ENCODE peak calls at places on chromosomes 1 and 21, in nine cellular contexts. One of them, this sample, is unnamed.

GRCh38 chr1:206631085-206631509 is 4.2 kb upstream of the DYRK3 start:
- DNase-seq in AG04450: peak
- DNase-seq in RWPE1: peak
- DNase-seq in PC-3: peak
- DNase-seq in epithelial cell of prostate: no peak
- DNase-seq in adrenal gland: peak
- DNase-seq in cardiac muscle cell: peak
- DNase-seq in K562: peak
- DNase-seq in iPS DF 6.9: peak
- DNase-seq in this sample: no peak

GRCh38 chr1:1604374-1605033 is 4.6 kb upstream of the FNDC10 start:
- DNase-seq in iPS DF 6.9: no peak
- DNase-seq in RWPE1: no peak
- DNase-seq in cardiac muscle cell: no peak
- DNase-seq in epithelial cell of prostate: no peak
- DNase-seq in PC-3: no peak
- DNase-seq in K562: no peak
- DNase-seq in adrenal gland: no peak
- DNase-seq in AG04450: no peak
- DNase-seq in this sample: no peak

GRCh38 chr1:8094481-8095241 is 68.6 kb upstream of the ERRFI1 start:
- DNase-seq in cardiac muscle cell: peak
- DNase-seq in AG04450: no peak
- DNase-seq in PC-3: peak
- DNase-seq in iPS DF 6.9: no peak
- DNase-seq in adrenal gland: no peak
- DNase-seq in K562: no peak
- DNase-seq in epithelial cell of prostate: peak
- DNase-seq in RWPE1: peak
- DNase-seq in this sample: no peak

GRCh38 chr1:55352801-55353180 is 137.6 kb upstream of the USP24 start:
- DNase-seq in K562: no peak
- DNase-seq in iPS DF 6.9: no peak
- DNase-seq in AG04450: no peak
- DNase-seq in PC-3: no peak
- DNase-seq in cardiac muscle cell: no peak
- DNase-seq in epithelial cell of prostate: no peak
- DNase-seq in adrenal gland: no peak
- DNase-seq in RWPE1: no peak
- DNase-seq in this sample: no peak

GRCh38 chr1:206655471-206655882 is 20.1 kb downstream of the DYRK3 start:
- DNase-seq in AG04450: no peak
- DNase-seq in RWPE1: no peak
- DNase-seq in K562: no peak
- DNase-seq in iPS DF 6.9: no peak
- DNase-seq in cardiac muscle cell: peak
- DNase-seq in adrenal gland: no peak
- DNase-seq in epithelial cell of prostate: no peak
- DNase-seq in PC-3: no peak
- DNase-seq in this sample: no peak

GRCh38 chr1:199123615-199124014 is 484.8 kb downstream of the PTPRC start:
- DNase-seq in iPS DF 6.9: no peak
- DNase-seq in AG04450: peak
- DNase-seq in epithelial cell of prostate: peak
- DNase-seq in PC-3: peak
- DNase-seq in adrenal gland: no peak
- DNase-seq in cardiac muscle cell: peak
- DNase-seq in K562: no peak
- DNase-seq in RWPE1: no peak
- DNase-seq in this sample: no peak

GRCh38 chr21:35282944-35283343 is 233.8 kb upstream of the RUNX1 start:
- DNase-seq in adrenal gland: no peak
- DNase-seq in K562: peak
- DNase-seq in RWPE1: no peak
- DNase-seq in epithelial cell of prostate: no peak
- DNase-seq in AG04450: no peak
- DNase-seq in PC-3: no peak
- DNase-seq in iPS DF 6.9: no peak
- DNase-seq in cardiac muscle cell: no peak
- DNase-seq in this sample: no peak

GRCh38 chr1:231019711-231020110 is 20.3 kb downstream of the FAM89A start:
- DNase-seq in epithelial cell of prostate: no peak
- DNase-seq in iPS DF 6.9: no peak
- DNase-seq in AG04450: no peak
- DNase-seq in cardiac muscle cell: no peak
- DNase-seq in K562: no peak
- DNase-seq in adrenal gland: no peak
- DNase-seq in PC-3: no peak
- DNase-seq in RWPE1: no peak
- DNase-seq in this sample: no peak

GRCh38 chr1:30589083-30589482 is 134.3 kb downstream of the MATN1 start:
- DNase-seq in cardiac muscle cell: no peak
- DNase-seq in RWPE1: no peak
- DNase-seq in epithelial cell of prostate: no peak
- DNase-seq in PC-3: no peak
- DNase-seq in AG04450: no peak
- DNase-seq in adrenal gland: no peak
- DNase-seq in iPS DF 6.9: no peak
- DNase-seq in K562: no peak
- DNase-seq in this sample: no peak

GRCh38 chr1:161019767-161020572 is 982 bp downstream of the F11R start:
- DNase-seq in cardiac muscle cell: peak
- DNase-seq in iPS DF 6.9: no peak
- DNase-seq in K562: peak
- DNase-seq in RWPE1: peak
- DNase-seq in adrenal gland: no peak
- DNase-seq in epithelial cell of prostate: peak
- DNase-seq in AG04450: no peak
- DNase-seq in PC-3: peak
- DNase-seq in this sample: no peak

GRCh38 chr1:33349081-33349759 is 28.3 kb upstream of the A3GALT2 start:
- DNase-seq in cardiac muscle cell: peak
- DNase-seq in K562: peak
- DNase-seq in epithelial cell of prostate: no peak
- DNase-seq in AG04450: no peak
- DNase-seq in PC-3: peak
- DNase-seq in iPS DF 6.9: no peak
- DNase-seq in RWPE1: no peak
- DNase-seq in adrenal gland: peak
- DNase-seq in this sample: peak

GRCh38 chr1:60428161-60428560 is 354.6 kb upstream of the C1orf87 start:
- DNase-seq in RWPE1: no peak
- DNase-seq in iPS DF 6.9: no peak
- DNase-seq in cardiac muscle cell: peak
- DNase-seq in epithelial cell of prostate: no peak
- DNase-seq in PC-3: no peak
- DNase-seq in K562: no peak
- DNase-seq in adrenal gland: no peak
- DNase-seq in AG04450: no peak
- DNase-seq in this sample: no peak

GRCh38 chr1:43451157-43451591 is 2.6 kb downstream of the HYI start:
- DNase-seq in K562: no peak
- DNase-seq in adrenal gland: peak
- DNase-seq in iPS DF 6.9: no peak
- DNase-seq in RWPE1: no peak
- DNase-seq in cardiac muscle cell: no peak
- DNase-seq in epithelial cell of prostate: no peak
- DNase-seq in AG04450: no peak
- DNase-seq in PC-3: no peak
- DNase-seq in this sample: no peak

GRCh38 chr1:167683641-167684502 is 37.9 kb upstream of the MPZL1 start:
- DNase-seq in iPS DF 6.9: no peak
- DNase-seq in PC-3: peak
- DNase-seq in epithelial cell of prostate: no peak
- DNase-seq in RWPE1: no peak
- DNase-seq in K562: no peak
- DNase-seq in cardiac muscle cell: peak
- DNase-seq in adrenal gland: no peak
- DNase-seq in AG04450: peak
- DNase-seq in this sample: no peak

GRCh38 chr1:29471487-29472313 is 235.4 kb downstream of the PTPRU start:
- DNase-seq in epithelial cell of prostate: no peak
- DNase-seq in RWPE1: no peak
- DNase-seq in adrenal gland: no peak
- DNase-seq in cardiac muscle cell: no peak
- DNase-seq in AG04450: no peak
- DNase-seq in K562: no peak
- DNase-seq in iPS DF 6.9: no peak
- DNase-seq in PC-3: no peak
- DNase-seq in this sample: no peak

GRCh38 chr21:21200103-21200938 is 202.1 kb downstream of the NCAM2 start:
- DNase-seq in epithelial cell of prostate: peak
- DNase-seq in iPS DF 6.9: no peak
- DNase-seq in K562: peak
- DNase-seq in PC-3: peak
- DNase-seq in RWPE1: peak
- DNase-seq in cardiac muscle cell: peak
- DNase-seq in adrenal gland: peak
- DNase-seq in AG04450: peak
- DNase-seq in this sample: peak

GRCh38 chr1:224769987-224770693 is 154.0 kb downstream of the CNIH3 start:
- DNase-seq in K562: no peak
- DNase-seq in iPS DF 6.9: no peak
- DNase-seq in cardiac muscle cell: peak
- DNase-seq in PC-3: peak
- DNase-seq in AG04450: peak
- DNase-seq in adrenal gland: no peak
- DNase-seq in epithelial cell of prostate: no peak
- DNase-seq in RWPE1: peak
- DNase-seq in this sample: no peak

GRCh38 chr1:11458811-11459275 is 20.1 kb upstream of the DISP3 start:
- DNase-seq in epithelial cell of prostate: no peak
- DNase-seq in iPS DF 6.9: no peak
- DNase-seq in cardiac muscle cell: peak
- DNase-seq in RWPE1: no peak
- DNase-seq in K562: no peak
- DNase-seq in PC-3: peak
- DNase-seq in AG04450: no peak
- DNase-seq in adrenal gland: peak
- DNase-seq in this sample: peak

GRCh38 chr1:34396042-34396441 is 219.3 kb downstream of the C1orf94 start:
- DNase-seq in epithelial cell of prostate: no peak
- DNase-seq in adrenal gland: no peak
- DNase-seq in AG04450: no peak
- DNase-seq in K562: no peak
- DNase-seq in PC-3: no peak
- DNase-seq in RWPE1: no peak
- DNase-seq in cardiac muscle cell: no peak
- DNase-seq in iPS DF 6.9: peak
- DNase-seq in this sample: no peak
- H3K27ac ChIP-seq in epithelial cell of prostate: no peak
- H3K27ac ChIP-seq in adrenal gland: no peak
- H3K27ac ChIP-seq in AG04450: no peak
- H3K27ac ChIP-seq in K562: no peak
- H3K27ac ChIP-seq in PC-3: no peak
- H3K27ac ChIP-seq in RWPE1: no peak
- H3K27ac ChIP-seq in cardiac muscle cell: no peak
- H3K27ac ChIP-seq in iPS DF 6.9: no peak
- H3K27ac ChIP-seq in this sample: no peak

GRCh38 chr21:33419538-33420123 is 16.4 kb downstream of the IFNGR2 start:
- DNase-seq in adrenal gland: no peak
- DNase-seq in RWPE1: no peak
- DNase-seq in K562: no peak
- DNase-seq in AG04450: no peak
- DNase-seq in iPS DF 6.9: no peak
- DNase-seq in cardiac muscle cell: peak
- DNase-seq in PC-3: peak
- DNase-seq in epithelial cell of prostate: no peak
- DNase-seq in this sample: no peak
- H3K27ac ChIP-seq in adrenal gland: peak
- H3K27ac ChIP-seq in RWPE1: peak
- H3K27ac ChIP-seq in K562: no peak
- H3K27ac ChIP-seq in AG04450: no peak
- H3K27ac ChIP-seq in iPS DF 6.9: no peak
- H3K27ac ChIP-seq in cardiac muscle cell: no peak
- H3K27ac ChIP-seq in PC-3: peak
- H3K27ac ChIP-seq in epithelial cell of prostate: peak
- H3K27ac ChIP-seq in this sample: no peak

DNA sequence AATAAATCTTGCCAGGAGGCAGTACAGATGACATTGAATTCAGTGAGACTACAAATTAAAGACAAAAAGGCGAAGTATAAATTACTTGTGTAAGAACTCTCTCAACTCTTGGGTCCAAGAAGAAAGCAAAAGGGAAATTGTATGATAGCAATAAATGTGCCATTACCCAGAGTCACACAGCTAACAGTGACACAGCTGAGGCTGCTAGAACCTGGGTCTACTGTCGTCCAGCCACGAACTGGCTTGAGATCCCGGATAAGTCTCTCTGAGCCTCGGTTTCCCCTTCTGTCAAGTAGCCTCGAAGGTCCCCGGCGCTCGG is 362 bp upstream of the ROR1 start:
- DNase-seq in epithelial cell of prostate: no peak
- DNase-seq in RWPE1: no peak
- DNase-seq in AG04450: no peak
- DNase-seq in iPS DF 6.9: no peak
- DNase-seq in adrenal gland: no peak
- DNase-seq in PC-3: no peak
- DNase-seq in cardiac muscle cell: no peak
- DNase-seq in K562: no peak
- DNase-seq in this sample: no peak
- H3K27ac ChIP-seq in epithelial cell of prostate: no peak
- H3K27ac ChIP-seq in RWPE1: peak
- H3K27ac ChIP-seq in AG04450: no peak
- H3K27ac ChIP-seq in iPS DF 6.9: no peak
- H3K27ac ChIP-seq in adrenal gland: peak
- H3K27ac ChIP-seq in PC-3: peak
- H3K27ac ChIP-seq in cardiac muscle cell: no peak
- H3K27ac ChIP-seq in K562: no peak
- H3K27ac ChIP-seq in this sample: no peak

GRCh38 chr1:209759829-209760359 is 4.0 kb downstream of the TRAF3IP3 start:
- DNase-seq in adrenal gland: no peak
- DNase-seq in RWPE1: no peak
- DNase-seq in K562: no peak
- DNase-seq in PC-3: no peak
- DNase-seq in cardiac muscle cell: no peak
- DNase-seq in epithelial cell of prostate: no peak
- DNase-seq in iPS DF 6.9: no peak
- DNase-seq in AG04450: no peak
- DNase-seq in this sample: no peak

GRCh38 chr1:209758360-209758759 is 2.5 kb downstream of the TRAF3IP3 start:
- DNase-seq in AG04450: no peak
- DNase-seq in adrenal gland: no peak
- DNase-seq in cardiac muscle cell: no peak
- DNase-seq in epithelial cell of prostate: no peak
- DNase-seq in RWPE1: no peak
- DNase-seq in iPS DF 6.9: no peak
- DNase-seq in PC-3: no peak
- DNase-seq in K562: no peak
- DNase-seq in this sample: no peak

GRCh38 chr1:209756608-209757445 is 974 bp downstream of the TRAF3IP3 start:
- DNase-seq in PC-3: no peak
- DNase-seq in K562: no peak
- DNase-seq in cardiac muscle cell: no peak
- DNase-seq in epithelial cell of prostate: no peak
- DNase-seq in RWPE1: no peak
- DNase-seq in AG04450: no peak
- DNase-seq in adrenal gland: no peak
- DNase-seq in iPS DF 6.9: no peak
- DNase-seq in this sample: no peak

GRCh38 chr1:209751627-209752231 is 4.1 kb upstream of the TRAF3IP3 start:
- DNase-seq in PC-3: no peak
- DNase-seq in RWPE1: no peak
- DNase-seq in K562: no peak
- DNase-seq in iPS DF 6.9: no peak
- DNase-seq in cardiac muscle cell: no peak
- DNase-seq in epithelial cell of prostate: no peak
- DNase-seq in AG04450: no peak
- DNase-seq in adrenal gland: no peak
- DNase-seq in this sample: no peak

GRCh38 chr1:209755926-209756607 is at the start of gene TRAF3IP3:
- DNase-seq in iPS DF 6.9: no peak
- DNase-seq in epithelial cell of prostate: no peak
- DNase-seq in K562: no peak
- DNase-seq in PC-3: no peak
- DNase-seq in AG04450: no peak
- DNase-seq in cardiac muscle cell: no peak
- DNase-seq in adrenal gland: no peak
- DNase-seq in RWPE1: no peak
- DNase-seq in this sample: no peak
- H3K27ac ChIP-seq in iPS DF 6.9: no peak
- H3K27ac ChIP-seq in epithelial cell of prostate: no peak
- H3K27ac ChIP-seq in K562: no peak
- H3K27ac ChIP-seq in PC-3: no peak
- H3K27ac ChIP-seq in AG04450: no peak
- H3K27ac ChIP-seq in cardiac muscle cell: no peak
- H3K27ac ChIP-seq in adrenal gland: peak
- H3K27ac ChIP-seq in RWPE1: no peak
- H3K27ac ChIP-seq in this sample: peak